ENCODE peak calls at places on chromosomes 13 and 19, in nine cellular contexts. O is heart left ventricle, A is upper lobe of left lung, Z is stomach, D is breast epithelium, E is body of pancreas, V is adrenal gland, N is A549, G is IMR-90. X is an unnamed sample. For H3K4me1, the result is how much of the 10 kb centered on the place peaks cover.

GRCh38 chr13:100954430-100955361 is 280.1 kb upstream of the TMTC4 start:
- DNase-seq in O (no peak), A (no peak), Z (no peak), D (no peak), E (no peak), V (no peak), N (no peak), G (peak), X (no peak)

GRCh38 chr13:26280822-26281221 is 26.9 kb downstream of the CDK8 start:
- DNase-seq in O (no peak), A (no peak), Z (no peak), D (no peak), E (no peak), V (peak), N (no peak), G (no peak), X (no peak)

GRCh38 chr13:46146898-46147297 is 35.1 kb downstream of the LCP1 start:
- DNase-seq in O (no peak), A (peak), Z (no peak), D (no peak), E (no peak), V (peak), N (peak), G (no peak), X (no peak)

GRCh38 chr13:22357132-22357531 is 686.3 kb downstream of the FGF9 start:
- DNase-seq in O (peak), A (no peak), Z (no peak), D (no peak), E (no peak), V (no peak), N (no peak), G (no peak), X (no peak)

GRCh38 chr19:33690461-33691427 is 69.0 kb downstream of the CHST8 start:
- DNase-seq in O (no peak), A (peak), Z (no peak), D (no peak), E (no peak), V (no peak), N (no peak), G (no peak), X (no peak)

GRCh38 chr13:49256841-49257240 is 9.1 kb downstream of the CDADC1 start:
- DNase-seq in O (no peak), A (no peak), Z (no peak), D (no peak), E (no peak), V (no peak), N (no peak), G (peak), X (no peak)

GRCh38 chr19:18470153-18470552 is 32.2 kb upstream of the ISYNA1 start:
- DNase-seq in O (no peak), A (peak), Z (no peak), D (no peak), E (no peak), V (no peak), N (peak), G (no peak), X (peak)

GRCh38 chr13:40388617-40389016 is 277.8 kb downstream of the FOXO1 start:
- DNase-seq in O (no peak), A (peak), Z (peak), D (peak), E (peak), V (peak), N (no peak), G (peak), X (no peak)

GRCh38 chr19:47729468-47729798 is 15.9 kb upstream of the NOP53 start:
- DNase-seq in O (peak), A (peak), Z (peak), D (peak), E (peak), V (no peak), N (peak), G (peak), X (peak)

GRCh38 chr19:47230122-47230920 is 678 bp downstream of the BBC3 start:
- DNase-seq in O (peak), A (peak), Z (peak), D (peak), E (peak), V (peak), N (peak), G (peak), X (peak)

GRCh38 chr19:42178791-42179500 is 38.5 kb downstream of the DEDD2 start:
- DNase-seq in O (no peak), A (no peak), Z (no peak), D (no peak), E (no peak), V (no peak), N (peak), G (no peak), X (no peak)

GRCh38 chr13:82330499-82330898 is 1551.8 kb downstream of the SLITRK1 start:
- DNase-seq in O (no peak), A (no peak), Z (no peak), D (no peak), E (no peak), V (peak), N (peak), G (no peak), X (no peak)

GRCh38 chr19:51687791-51688664 is 5.1 kb upstream of the SPACA6 start:
- DNase-seq in O (peak), A (peak), Z (peak), D (peak), E (peak), V (peak), N (peak), G (peak), X (peak)

GRCh38 chr19:38145627-38146026 is 78.4 kb downstream of the DPF1 start:
- DNase-seq in O (no peak), A (no peak), Z (no peak), D (no peak), E (no peak), V (peak), N (no peak), G (no peak), X (no peak)

GRCh38 chr13:49183672-49184315 is 36.3 kb upstream of the MLNR start:
- DNase-seq in O (no peak), A (no peak), Z (no peak), D (no peak), E (no peak), V (no peak), N (no peak), G (peak), X (no peak)

GRCh38 chr19:29010276-29010675 is 202.7 kb downstream of the UQCRFS1 start:
- DNase-seq in O (no peak), A (no peak), Z (no peak), D (no peak), E (no peak), V (no peak), N (no peak), G (no peak), X (no peak)

GRCh38 chr13:100212904-100213538 is 124.1 kb downstream of the PCCA start:
- DNase-seq in O (no peak), A (no peak), Z (no peak), D (no peak), E (no peak), V (no peak), N (no peak), G (no peak), X (no peak)

GRCh38 chr13:51776179-51776578 is 27.8 kb downstream of the DHRS12 start:
- DNase-seq in O (no peak), A (no peak), Z (no peak), D (no peak), E (peak), V (no peak), N (no peak), G (no peak), X (no peak)

GRCh38 chr13:33722216-33722900 is 95.6 kb upstream of the RFC3 start:
- DNase-seq in O (no peak), A (no peak), Z (no peak), D (no peak), E (no peak), V (no peak), N (no peak), G (peak), X (no peak)
- H3K4me3 ChIP-seq in O (peak), A (no peak), Z (no peak), D (no peak), E (no peak), V (no peak), N (no peak), G (no peak), X (no peak)

GRCh38 chr19:10769533-10770491 is 51.9 kb downstream of the DNM2 start:
- DNase-seq in O (peak), A (no peak), Z (peak), D (no peak), E (peak), V (peak), N (peak), G (peak), X (peak)
- H3K4me1 ChIP-seq in O (half or more), A (half or more), Z (half or more), D (under half), E (half or more), V (half or more), N (half or more), G (under half), X (under half)

GRCh38 chr13:24668955-24669354 is 11.3 kb upstream of the ATP12A start:
- DNase-seq in O (no peak), A (no peak), Z (no peak), D (no peak), E (no peak), V (no peak), N (no peak), G (no peak), X (no peak)
- TF ChIP-seq POLR2A in O (no peak), A (no peak), Z (no peak), D (no peak), E (no peak), V (no peak), N (no peak), G (no peak), X (no peak)

DNA sequence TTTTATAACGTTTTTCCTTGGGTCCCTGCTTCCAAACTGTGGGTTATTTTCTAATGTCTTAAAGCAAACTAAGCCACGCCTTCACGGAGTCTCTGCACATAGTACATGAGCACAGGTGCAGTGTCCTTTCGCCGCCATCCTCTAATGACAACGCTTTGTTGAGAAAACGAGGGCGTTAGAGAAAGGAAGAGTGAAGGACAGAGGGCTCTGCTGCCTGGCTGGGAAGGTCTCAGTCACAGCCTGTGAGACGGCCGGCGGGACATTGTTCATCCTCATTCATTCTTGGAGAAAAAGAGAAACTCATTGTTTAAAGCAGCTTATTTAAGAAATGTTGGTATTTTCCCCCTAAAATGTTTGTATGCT is 9.5 kb downstream of the IL17D start:
- DNase-seq in O (no peak), A (no peak), Z (no peak), D (no peak), E (no peak), V (no peak), N (no peak), G (no peak), X (no peak)
- H3K4me3 ChIP-seq in O (peak), A (peak), Z (peak), D (peak), E (no peak), V (peak), N (peak), G (no peak), X (no peak)

GRCh38 chr13:114025432-114026127 is 51.7 kb upstream of the C13orf46 start:
- DNase-seq in O (peak), A (peak), Z (no peak), D (no peak), E (no peak), V (no peak), N (no peak), G (peak), X (peak)
- H3K4me1 ChIP-seq in O (under half), A (under half), Z (under half), D (under half), E (under half), V (under half), N (under half), G (under half), X (under half)

GRCh38 chr13:44406617-44407016 is 33.0 kb downstream of the SERP2 start:
- DNase-seq in O (no peak), A (no peak), Z (no peak), D (no peak), E (no peak), V (no peak), N (no peak), G (no peak), X (no peak)

GRCh38 chr13:44403720-44404063 is 30.1 kb downstream of the SERP2 start:
- DNase-seq in O (no peak), A (no peak), Z (no peak), D (no peak), E (no peak), V (no peak), N (no peak), G (no peak), X (no peak)

GRCh38 chr13:44402902-44403719 is 29.5 kb downstream of the SERP2 start:
- DNase-seq in O (no peak), A (no peak), Z (peak), D (peak), E (peak), V (no peak), N (no peak), G (no peak), X (no peak)

GRCh38 chr13:44407379-44407778 is 33.8 kb downstream of the SERP2 start:
- DNase-seq in O (no peak), A (no peak), Z (no peak), D (no peak), E (no peak), V (no peak), N (no peak), G (no peak), X (no peak)

GRCh38 chr13:44404261-44405139 is 30.9 kb downstream of the SERP2 start:
- DNase-seq in O (no peak), A (no peak), Z (peak), D (peak), E (no peak), V (no peak), N (no peak), G (no peak), X (no peak)
- TF ChIP-seq POLR2A in O (no peak), A (no peak), Z (no peak), D (no peak), E (no peak), V (no peak), N (no peak), G (no peak), X (no peak)